ENCODE peak calls at places on chromosomes 16 and 17, in eight cellular contexts. One of them, this sample, is unnamed.

GRCh38 chr16:72066747-72067146 is 3.7 kb downstream of the HPR start:
- DNase-seq in Right ventricle myocardium superior: no peak
- DNase-seq in NB4: peak
- DNase-seq in activated CD4-positive, alpha-beta T cell treated with anti-CD3 and anti-CD28 coated beads, Interleukin-2, amount 10 ng/mL, durations not matched to agents 7 days and 5 days: peak
- DNase-seq in HTR-8/SVneo: peak
- DNase-seq in endothelial cell: peak
- DNase-seq in cardiac fibroblast: peak
- DNase-seq in activated CD8-positive, alpha-beta memory T cell treated with anti-CD3 and anti-CD28 coated beads, Interleukin-2, amount 10 ng/mL, durations not matched to agents 7 days and 5 days: no peak
- DNase-seq in this sample: peak

GRCh38 chr17:77755410-77755963 is 203.0 kb upstream of the TNRC6C start:
- DNase-seq in Right ventricle myocardium superior: no peak
- DNase-seq in NB4: no peak
- DNase-seq in activated CD4-positive, alpha-beta T cell treated with anti-CD3 and anti-CD28 coated beads, Interleukin-2, amount 10 ng/mL, durations not matched to agents 7 days and 5 days: no peak
- DNase-seq in HTR-8/SVneo: no peak
- DNase-seq in endothelial cell: no peak
- DNase-seq in cardiac fibroblast: no peak
- DNase-seq in activated CD8-positive, alpha-beta memory T cell treated with anti-CD3 and anti-CD28 coated beads, Interleukin-2, amount 10 ng/mL, durations not matched to agents 7 days and 5 days: no peak
- DNase-seq in this sample: no peak

GRCh38 chr16:15485175-15485574 is 50.8 kb downstream of the BMERB1 start:
- DNase-seq in Right ventricle myocardium superior: no peak
- DNase-seq in NB4: no peak
- DNase-seq in activated CD4-positive, alpha-beta T cell treated with anti-CD3 and anti-CD28 coated beads, Interleukin-2, amount 10 ng/mL, durations not matched to agents 7 days and 5 days: no peak
- DNase-seq in HTR-8/SVneo: no peak
- DNase-seq in endothelial cell: no peak
- DNase-seq in cardiac fibroblast: no peak
- DNase-seq in activated CD8-positive, alpha-beta memory T cell treated with anti-CD3 and anti-CD28 coated beads, Interleukin-2, amount 10 ng/mL, durations not matched to agents 7 days and 5 days: no peak
- DNase-seq in this sample: no peak

GRCh38 chr16:75732871-75733270 is 6.6 kb upstream of the CPHXL start:
- DNase-seq in Right ventricle myocardium superior: no peak
- DNase-seq in NB4: no peak
- DNase-seq in activated CD4-positive, alpha-beta T cell treated with anti-CD3 and anti-CD28 coated beads, Interleukin-2, amount 10 ng/mL, durations not matched to agents 7 days and 5 days: no peak
- DNase-seq in HTR-8/SVneo: no peak
- DNase-seq in endothelial cell: no peak
- DNase-seq in cardiac fibroblast: no peak
- DNase-seq in activated CD8-positive, alpha-beta memory T cell treated with anti-CD3 and anti-CD28 coated beads, Interleukin-2, amount 10 ng/mL, durations not matched to agents 7 days and 5 days: no peak
- DNase-seq in this sample: no peak

GRCh38 chr17:40327735-40328385 is 18.9 kb downstream of the RARA start:
- DNase-seq in Right ventricle myocardium superior: peak
- DNase-seq in NB4: no peak
- DNase-seq in activated CD4-positive, alpha-beta T cell treated with anti-CD3 and anti-CD28 coated beads, Interleukin-2, amount 10 ng/mL, durations not matched to agents 7 days and 5 days: no peak
- DNase-seq in HTR-8/SVneo: no peak
- DNase-seq in endothelial cell: no peak
- DNase-seq in cardiac fibroblast: peak
- DNase-seq in activated CD8-positive, alpha-beta memory T cell treated with anti-CD3 and anti-CD28 coated beads, Interleukin-2, amount 10 ng/mL, durations not matched to agents 7 days and 5 days: no peak
- DNase-seq in this sample: no peak

GRCh38 chr17:39929657-39930407 is 2.3 kb downstream of the LRRC3C start:
- DNase-seq in Right ventricle myocardium superior: no peak
- DNase-seq in NB4: no peak
- DNase-seq in activated CD4-positive, alpha-beta T cell treated with anti-CD3 and anti-CD28 coated beads, Interleukin-2, amount 10 ng/mL, durations not matched to agents 7 days and 5 days: no peak
- DNase-seq in HTR-8/SVneo: peak
- DNase-seq in endothelial cell: no peak
- DNase-seq in cardiac fibroblast: peak
- DNase-seq in activated CD8-positive, alpha-beta memory T cell treated with anti-CD3 and anti-CD28 coated beads, Interleukin-2, amount 10 ng/mL, durations not matched to agents 7 days and 5 days: no peak
- DNase-seq in this sample: peak

GRCh38 chr17:79620207-79621038 is 9.6 kb upstream of the RBFOX3 start:
- DNase-seq in Right ventricle myocardium superior: no peak
- DNase-seq in NB4: no peak
- DNase-seq in activated CD4-positive, alpha-beta T cell treated with anti-CD3 and anti-CD28 coated beads, Interleukin-2, amount 10 ng/mL, durations not matched to agents 7 days and 5 days: no peak
- DNase-seq in HTR-8/SVneo: no peak
- DNase-seq in endothelial cell: no peak
- DNase-seq in cardiac fibroblast: no peak
- DNase-seq in activated CD8-positive, alpha-beta memory T cell treated with anti-CD3 and anti-CD28 coated beads, Interleukin-2, amount 10 ng/mL, durations not matched to agents 7 days and 5 days: no peak
- DNase-seq in this sample: no peak

GRCh38 chr16:81456523-81457325 is 12.1 kb downstream of the CMIP start:
- DNase-seq in Right ventricle myocardium superior: no peak
- DNase-seq in NB4: no peak
- DNase-seq in activated CD4-positive, alpha-beta T cell treated with anti-CD3 and anti-CD28 coated beads, Interleukin-2, amount 10 ng/mL, durations not matched to agents 7 days and 5 days: no peak
- DNase-seq in HTR-8/SVneo: no peak
- DNase-seq in endothelial cell: no peak
- DNase-seq in cardiac fibroblast: no peak
- DNase-seq in activated CD8-positive, alpha-beta memory T cell treated with anti-CD3 and anti-CD28 coated beads, Interleukin-2, amount 10 ng/mL, durations not matched to agents 7 days and 5 days: no peak
- DNase-seq in this sample: no peak

GRCh38 chr17:39920218-39921210 is 2.1 kb upstream of the GSDMB start:
- DNase-seq in Right ventricle myocardium superior: no peak
- DNase-seq in NB4: peak
- DNase-seq in activated CD4-positive, alpha-beta T cell treated with anti-CD3 and anti-CD28 coated beads, Interleukin-2, amount 10 ng/mL, durations not matched to agents 7 days and 5 days: peak
- DNase-seq in HTR-8/SVneo: no peak
- DNase-seq in endothelial cell: no peak
- DNase-seq in cardiac fibroblast: no peak
- DNase-seq in activated CD8-positive, alpha-beta memory T cell treated with anti-CD3 and anti-CD28 coated beads, Interleukin-2, amount 10 ng/mL, durations not matched to agents 7 days and 5 days: peak
- DNase-seq in this sample: no peak

GRCh38 chr16:1772908-1773702 is at the start of gene MRPS34:
- DNase-seq in Right ventricle myocardium superior: peak
- DNase-seq in NB4: peak
- DNase-seq in activated CD4-positive, alpha-beta T cell treated with anti-CD3 and anti-CD28 coated beads, Interleukin-2, amount 10 ng/mL, durations not matched to agents 7 days and 5 days: peak
- DNase-seq in HTR-8/SVneo: peak
- DNase-seq in endothelial cell: peak
- DNase-seq in cardiac fibroblast: peak
- DNase-seq in activated CD8-positive, alpha-beta memory T cell treated with anti-CD3 and anti-CD28 coated beads, Interleukin-2, amount 10 ng/mL, durations not matched to agents 7 days and 5 days: peak
- DNase-seq in this sample: peak

GRCh38 chr17:57541472-57542394 is 203.4 kb downstream of the CCDC182 start:
- DNase-seq in Right ventricle myocardium superior: peak
- DNase-seq in NB4: peak
- DNase-seq in activated CD4-positive, alpha-beta T cell treated with anti-CD3 and anti-CD28 coated beads, Interleukin-2, amount 10 ng/mL, durations not matched to agents 7 days and 5 days: no peak
- DNase-seq in HTR-8/SVneo: peak
- DNase-seq in endothelial cell: no peak
- DNase-seq in cardiac fibroblast: peak
- DNase-seq in activated CD8-positive, alpha-beta memory T cell treated with anti-CD3 and anti-CD28 coated beads, Interleukin-2, amount 10 ng/mL, durations not matched to agents 7 days and 5 days: no peak
- DNase-seq in this sample: peak

GRCh38 chr16:28313587-28313986 is 21.3 kb downstream of the SBK1 start:
- DNase-seq in Right ventricle myocardium superior: no peak
- DNase-seq in NB4: no peak
- DNase-seq in activated CD4-positive, alpha-beta T cell treated with anti-CD3 and anti-CD28 coated beads, Interleukin-2, amount 10 ng/mL, durations not matched to agents 7 days and 5 days: no peak
- DNase-seq in HTR-8/SVneo: no peak
- DNase-seq in endothelial cell: no peak
- DNase-seq in cardiac fibroblast: no peak
- DNase-seq in activated CD8-positive, alpha-beta memory T cell treated with anti-CD3 and anti-CD28 coated beads, Interleukin-2, amount 10 ng/mL, durations not matched to agents 7 days and 5 days: no peak
- DNase-seq in this sample: no peak

GRCh38 chr16:65121870-65122723 is at the start of gene CDH11:
- DNase-seq in Right ventricle myocardium superior: peak
- DNase-seq in NB4: no peak
- DNase-seq in activated CD4-positive, alpha-beta T cell treated with anti-CD3 and anti-CD28 coated beads, Interleukin-2, amount 10 ng/mL, durations not matched to agents 7 days and 5 days: no peak
- DNase-seq in HTR-8/SVneo: no peak
- DNase-seq in endothelial cell: peak
- DNase-seq in cardiac fibroblast: peak
- DNase-seq in activated CD8-positive, alpha-beta memory T cell treated with anti-CD3 and anti-CD28 coated beads, Interleukin-2, amount 10 ng/mL, durations not matched to agents 7 days and 5 days: no peak
- DNase-seq in this sample: peak

GRCh38 chr17:48541574-48542113 is 3.3 kb downstream of the HOXB2 start:
- DNase-seq in Right ventricle myocardium superior: peak
- DNase-seq in NB4: no peak
- DNase-seq in activated CD4-positive, alpha-beta T cell treated with anti-CD3 and anti-CD28 coated beads, Interleukin-2, amount 10 ng/mL, durations not matched to agents 7 days and 5 days: no peak
- DNase-seq in HTR-8/SVneo: peak
- DNase-seq in endothelial cell: no peak
- DNase-seq in cardiac fibroblast: peak
- DNase-seq in activated CD8-positive, alpha-beta memory T cell treated with anti-CD3 and anti-CD28 coated beads, Interleukin-2, amount 10 ng/mL, durations not matched to agents 7 days and 5 days: peak
- DNase-seq in this sample: peak

GRCh38 chr17:79883202-79883601 is 44.0 kb upstream of the CBX4 start:
- DNase-seq in Right ventricle myocardium superior: peak
- DNase-seq in NB4: no peak
- DNase-seq in activated CD4-positive, alpha-beta T cell treated with anti-CD3 and anti-CD28 coated beads, Interleukin-2, amount 10 ng/mL, durations not matched to agents 7 days and 5 days: no peak
- DNase-seq in HTR-8/SVneo: no peak
- DNase-seq in endothelial cell: no peak
- DNase-seq in cardiac fibroblast: no peak
- DNase-seq in activated CD8-positive, alpha-beta memory T cell treated with anti-CD3 and anti-CD28 coated beads, Interleukin-2, amount 10 ng/mL, durations not matched to agents 7 days and 5 days: no peak
- DNase-seq in this sample: no peak

GRCh38 chr16:75218256-75219076 is at the start of gene CTRB1:
- DNase-seq in Right ventricle myocardium superior: no peak
- DNase-seq in NB4: no peak
- DNase-seq in activated CD4-positive, alpha-beta T cell treated with anti-CD3 and anti-CD28 coated beads, Interleukin-2, amount 10 ng/mL, durations not matched to agents 7 days and 5 days: no peak
- DNase-seq in HTR-8/SVneo: no peak
- DNase-seq in endothelial cell: no peak
- DNase-seq in cardiac fibroblast: no peak
- DNase-seq in activated CD8-positive, alpha-beta memory T cell treated with anti-CD3 and anti-CD28 coated beads, Interleukin-2, amount 10 ng/mL, durations not matched to agents 7 days and 5 days: no peak
- DNase-seq in this sample: no peak

GRCh38 chr16:28538733-28539596 is at the start of gene NUPR1:
- DNase-seq in Right ventricle myocardium superior: peak
- DNase-seq in NB4: no peak
- DNase-seq in activated CD4-positive, alpha-beta T cell treated with anti-CD3 and anti-CD28 coated beads, Interleukin-2, amount 10 ng/mL, durations not matched to agents 7 days and 5 days: no peak
- DNase-seq in HTR-8/SVneo: peak
- DNase-seq in endothelial cell: no peak
- DNase-seq in cardiac fibroblast: peak
- DNase-seq in activated CD8-positive, alpha-beta memory T cell treated with anti-CD3 and anti-CD28 coated beads, Interleukin-2, amount 10 ng/mL, durations not matched to agents 7 days and 5 days: no peak
- DNase-seq in this sample: peak